ENCODE peak calls at places on chromosomes 12 and 14, in four cellular contexts. N is GM04503, R is WTC11, Z is body of pancreas. Y is an unnamed sample.

GRCh38 chr12:40105265-40105514 is 691 bp downstream of the SLC2A13 start:
- DNase-seq in N (no peak), R (no peak), Z (no peak), Y (no peak)

GRCh38 chr12:46207644-46208043 is 61.2 kb downstream of the SLC38A1 start:
- DNase-seq in N (no peak), R (no peak), Z (no peak), Y (no peak)

GRCh38 chr14:68522510-68523325 is 270.1 kb downstream of the ZFP36L1 start:
- DNase-seq in N (peak), R (no peak), Z (no peak), Y (no peak)

GRCh38 chr12:2902287-2902880 is 11.7 kb downstream of the TULP3 start:
- DNase-seq in N (no peak), R (no peak), Z (no peak), Y (no peak)

GRCh38 chr12:13090054-13090453 is 13.4 kb downstream of the GSG1 start:
- DNase-seq in N (no peak), R (no peak), Z (no peak), Y (no peak)

GRCh38 chr14:61203059-61203753 is 77.9 kb downstream of the TMEM30B start:
- DNase-seq in N (no peak), R (no peak), Z (no peak), Y (no peak)

GRCh38 chr14:22474730-22475351 is 114.2 kb downstream of the DAD1 start:
- DNase-seq in N (no peak), R (no peak), Z (no peak), Y (peak)

GRCh38 chr12:62738611-62739010 is 196.3 kb downstream of the PPM1H start:
- DNase-seq in N (no peak), R (peak), Z (no peak), Y (no peak)

GRCh38 chr12:2963760-2964292 is 4.6 kb downstream of the TEAD4 start:
- DNase-seq in N (no peak), R (peak), Z (no peak), Y (no peak)

GRCh38 chr12:79547044-79547734 is 143.6 kb downstream of the PAWR start:
- DNase-seq in N (peak), R (peak), Z (peak), Y (no peak)

GRCh38 chr12:123445388-123446344 is 9.2 kb upstream of the RILPL2 start:
- DNase-seq in N (peak), R (no peak), Z (no peak), Y (no peak)

GRCh38 chr14:85315290-85315689 is 214.7 kb upstream of the FLRT2 start:
- DNase-seq in N (no peak), R (no peak), Z (no peak), Y (no peak)

GRCh38 chr14:105091335-105092123 is 26.3 kb upstream of the GPR132 start:
- DNase-seq in N (peak), R (no peak), Z (peak), Y (no peak)

GRCh38 chr12:4212845-4213244 is 60.7 kb upstream of the CCND2 start:
- DNase-seq in N (no peak), R (no peak), Z (no peak), Y (no peak)

GRCh38 chr14:23645812-23646647 is 9.9 kb downstream of the DHRS2 start:
- DNase-seq in N (no peak), R (no peak), Z (no peak), Y (no peak)

GRCh38 chr12:46210835-46211439 is 57.9 kb downstream of the SLC38A1 start:
- DNase-seq in N (no peak), R (no peak), Z (no peak), Y (no peak)

GRCh38 chr12:63826002-63826585 is 18.4 kb upstream of the SRGAP1 start:
- DNase-seq in N (no peak), R (no peak), Z (no peak), Y (peak)

GRCh38 chr12:122460061-122460460 is 37.6 kb upstream of the CLIP1 start:
- DNase-seq in N (no peak), R (no peak), Z (no peak), Y (no peak)

GRCh38 chr12:101695698-101696097 is 1.7 kb upstream of the CHPT1 start:
- DNase-seq in N (no peak), R (no peak), Z (no peak), Y (peak)

Y was measured in RKO.